ENCODE peak calls at places on chromosomes 7 and 10, in nine cellular contexts. F is mucosa of gallbladder; X is T-cell; Y is AG04450; T is NAMALWA; A is activated naive CD4-positive, alpha-beta T cell; W is T47D; V is ovary; E is nephron progenitor cell. C is an unnamed sample.

GRCh38 chr7:70316745-70317144 is 718.5 kb downstream of the AUTS2 start:
- DNase-seq in F (no peak), X (no peak), Y (no peak), T (no peak), A (no peak), W (no peak), V (no peak), E (no peak), C (no peak)

GRCh38 chr10:71216751-71217265 is 4.4 kb downstream of the UNC5B start:
- DNase-seq in F (no peak), X (no peak), Y (no peak), T (no peak), A (no peak), W (no peak), V (no peak), E (no peak), C (no peak)

GRCh38 chr10:95785942-95786669 is 30.1 kb downstream of the ENTPD1 start:
- DNase-seq in F (no peak), X (no peak), Y (no peak), T (no peak), A (no peak), W (no peak), V (no peak), E (no peak), C (no peak)

GRCh38 chr10:7035111-7035761 is 375.6 kb downstream of the SFMBT2 start:
- DNase-seq in F (no peak), X (no peak), Y (no peak), T (no peak), A (no peak), W (no peak), V (no peak), E (no peak), C (peak; percentile 10)

GRCh38 chr7:151550601-151551286 is 31.0 kb upstream of the RHEB start:
- DNase-seq in F (peak; percentile 76), X (no peak), Y (peak; percentile 79), T (no peak), A (no peak), W (no peak), V (no peak), E (no peak), C (no peak)

GRCh38 chr7:29596593-29597178 is 33.1 kb downstream of the PRR15 start:
- DNase-seq in F (no peak), X (no peak), Y (no peak), T (no peak), A (no peak), W (no peak), V (no peak), E (no peak), C (no peak)

GRCh38 chr7:29894238-29894637 is 87.9 kb downstream of the WIPF3 start:
- DNase-seq in F (no peak), X (no peak), Y (no peak), T (no peak), A (no peak), W (no peak), V (no peak), E (no peak), C (no peak)

GRCh38 chr7:124032369-124033092 is at the start of gene TMEM229A:
- DNase-seq in F (peak; percentile 23), X (no peak), Y (no peak), T (no peak), A (no peak), W (no peak), V (peak; percentile 60), E (peak; percentile 74), C (no peak)

GRCh38 chr7:78141533-78142281 is 343.1 kb downstream of the PHTF2 start:
- DNase-seq in F (no peak), X (no peak), Y (peak; percentile 51), T (no peak), A (no peak), W (no peak), V (peak; percentile 21), E (no peak), C (no peak)

GRCh38 chr7:117019786-117020604 is 66.7 kb downstream of the ST7 start:
- DNase-seq in F (peak; percentile 60), X (no peak), Y (peak; percentile 74), T (no peak), A (no peak), W (no peak), V (peak; percentile 68), E (peak; percentile 68), C (no peak)

GRCh38 chr10:113620486-113620885 is 43.4 kb downstream of the NRAP start:
- DNase-seq in F (no peak), X (no peak), Y (no peak), T (no peak), A (no peak), W (no peak), V (no peak), E (no peak), C (no peak)

GRCh38 chr7:104973909-104974415 is 40.0 kb upstream of the KMT2E start:
- DNase-seq in F (no peak), X (no peak), Y (no peak), T (no peak), A (no peak), W (no peak), V (no peak), E (no peak), C (no peak)

GRCh38 chr10:31645786-31646185 is 282.8 kb downstream of the ARHGAP12 start:
- DNase-seq in F (no peak), X (no peak), Y (no peak), T (no peak), A (no peak), W (no peak), V (no peak), E (no peak), C (no peak)

GRCh38 chr7:54687518-54688212 is 71.3 kb downstream of the SEC61G start:
- DNase-seq in F (no peak), X (no peak), Y (no peak), T (no peak), A (no peak), W (no peak), V (no peak), E (no peak), C (no peak)

GRCh38 chr10:132665946-132666732 is 119.8 kb downstream of the NKX6-2 start:
- DNase-seq in F (no peak), X (no peak), Y (peak; percentile 63), T (no peak), A (no peak), W (no peak), V (no peak), E (no peak), C (peak; percentile 20)

GRCh38 chr7:43648725-43649406 is 66.0 kb downstream of the STK17A start:
- DNase-seq in F (peak; percentile 44), X (peak; percentile 82), Y (peak; percentile 69), T (peak; percentile 75), A (peak; percentile 16), W (no peak), V (no peak), E (no peak), C (peak; percentile 66)

GRCh38 chr7:107091306-107091705 is 46.8 kb downstream of the PRKAR2B start:
- DNase-seq in F (no peak), X (no peak), Y (no peak), T (peak; percentile 80), A (no peak), W (no peak), V (no peak), E (no peak), C (no peak)

GRCh38 chr7:122849297-122849696 is 37.0 kb downstream of the CADPS2 start:
- DNase-seq in F (no peak), X (no peak), Y (no peak), T (no peak), A (no peak), W (no peak), V (no peak), E (no peak), C (no peak)

GRCh38 chr10:132457328-132458070 is 60.5 kb downstream of the PWWP2B start:
- DNase-seq in F (no peak), X (no peak), Y (no peak), T (peak; percentile 51), A (no peak), W (peak; percentile 57), V (no peak), E (peak; percentile 6), C (no peak)

C was measured in KG1.